ENCODE peak calls at places on chromosomes 13 and 19, in six cellular contexts. One of them, this sample, is unnamed.

GRCh38 chr13:25046985-25047660 is 48.8 kb upstream of the PABPC3 start:
- DNase-seq in tibial artery: no peak
- DNase-seq in posterior cingulate gyrus: peak
- DNase-seq in esophagus muscularis mucosa: no peak
- DNase-seq in PC-9: no peak
- DNase-seq in T follicular helper cell: no peak
- DNase-seq in this sample: no peak

GRCh38 chr13:41311607-41312500 is 787 bp downstream of the NAA16 start:
- DNase-seq in tibial artery: peak
- DNase-seq in posterior cingulate gyrus: peak
- DNase-seq in esophagus muscularis mucosa: no peak
- DNase-seq in PC-9: peak
- DNase-seq in T follicular helper cell: peak
- DNase-seq in this sample: peak

GRCh38 chr13:38670627-38671026 is 16.2 kb upstream of the FREM2 start:
- DNase-seq in tibial artery: no peak
- DNase-seq in posterior cingulate gyrus: no peak
- DNase-seq in esophagus muscularis mucosa: no peak
- DNase-seq in PC-9: no peak
- DNase-seq in T follicular helper cell: no peak
- DNase-seq in this sample: no peak

GRCh38 chr13:66887088-66887487 is 343.0 kb downstream of the PCDH9 start:
- DNase-seq in tibial artery: no peak
- DNase-seq in posterior cingulate gyrus: no peak
- DNase-seq in esophagus muscularis mucosa: no peak
- DNase-seq in PC-9: no peak
- DNase-seq in T follicular helper cell: no peak
- DNase-seq in this sample: no peak

GRCh38 chr13:19658192-19658591 is 24.7 kb downstream of the MPHOSPH8 start:
- DNase-seq in tibial artery: no peak
- DNase-seq in posterior cingulate gyrus: no peak
- DNase-seq in esophagus muscularis mucosa: peak
- DNase-seq in PC-9: no peak
- DNase-seq in T follicular helper cell: no peak
- DNase-seq in this sample: no peak

GRCh38 chr13:86559915-86560314 is 760.7 kb upstream of the SLITRK6 start:
- DNase-seq in tibial artery: no peak
- DNase-seq in posterior cingulate gyrus: no peak
- DNase-seq in esophagus muscularis mucosa: no peak
- DNase-seq in PC-9: no peak
- DNase-seq in T follicular helper cell: no peak
- DNase-seq in this sample: no peak

GRCh38 chr19:13537454-13537853 is 31.2 kb upstream of the CACNA1A start:
- DNase-seq in tibial artery: no peak
- DNase-seq in posterior cingulate gyrus: no peak
- DNase-seq in esophagus muscularis mucosa: no peak
- DNase-seq in PC-9: no peak
- DNase-seq in T follicular helper cell: no peak
- DNase-seq in this sample: no peak

GRCh38 chr19:2170219-2170618 is 6.5 kb downstream of the DOT1L start:
- DNase-seq in tibial artery: no peak
- DNase-seq in posterior cingulate gyrus: no peak
- DNase-seq in esophagus muscularis mucosa: no peak
- DNase-seq in PC-9: no peak
- DNase-seq in T follicular helper cell: no peak
- DNase-seq in this sample: no peak

GRCh38 chr19:52722062-52723005 is 12.5 kb downstream of the ZNF611 start:
- DNase-seq in tibial artery: no peak
- DNase-seq in posterior cingulate gyrus: no peak
- DNase-seq in esophagus muscularis mucosa: no peak
- DNase-seq in PC-9: peak
- DNase-seq in T follicular helper cell: no peak
- DNase-seq in this sample: no peak

GRCh38 chr13:85864963-85865530 is 65.8 kb upstream of the SLITRK6 start:
- DNase-seq in tibial artery: no peak
- DNase-seq in posterior cingulate gyrus: no peak
- DNase-seq in esophagus muscularis mucosa: no peak
- DNase-seq in PC-9: no peak
- DNase-seq in T follicular helper cell: no peak
- DNase-seq in this sample: peak

GRCh38 chr19:33174186-33174585 is 19.9 kb upstream of the LRP3 start:
- DNase-seq in tibial artery: no peak
- DNase-seq in posterior cingulate gyrus: no peak
- DNase-seq in esophagus muscularis mucosa: no peak
- DNase-seq in PC-9: no peak
- DNase-seq in T follicular helper cell: no peak
- DNase-seq in this sample: no peak

GRCh38 chr19:28456708-28457320 is 756.1 kb downstream of the UQCRFS1 start:
- DNase-seq in tibial artery: no peak
- DNase-seq in posterior cingulate gyrus: no peak
- DNase-seq in esophagus muscularis mucosa: no peak
- DNase-seq in PC-9: no peak
- DNase-seq in T follicular helper cell: no peak
- DNase-seq in this sample: no peak

GRCh38 chr19:3698386-3698950 is 1.8 kb downstream of the PIP5K1C start:
- DNase-seq in tibial artery: no peak
- DNase-seq in posterior cingulate gyrus: no peak
- DNase-seq in esophagus muscularis mucosa: no peak
- DNase-seq in PC-9: no peak
- DNase-seq in T follicular helper cell: no peak
- DNase-seq in this sample: no peak

GRCh38 chr13:22926176-22927007 is 254.4 kb upstream of the SGCG start:
- DNase-seq in tibial artery: peak
- DNase-seq in posterior cingulate gyrus: no peak
- DNase-seq in esophagus muscularis mucosa: no peak
- DNase-seq in PC-9: no peak
- DNase-seq in T follicular helper cell: no peak
- DNase-seq in this sample: no peak

GRCh38 chr13:33487575-33488243 is 202.2 kb upstream of the STARD13 start:
- DNase-seq in tibial artery: peak
- DNase-seq in posterior cingulate gyrus: no peak
- DNase-seq in esophagus muscularis mucosa: no peak
- DNase-seq in PC-9: no peak
- DNase-seq in T follicular helper cell: no peak
- DNase-seq in this sample: peak

GRCh38 chr13:73653688-73654087 is 480.5 kb downstream of the KLF12 start:
- DNase-seq in tibial artery: no peak
- DNase-seq in posterior cingulate gyrus: no peak
- DNase-seq in esophagus muscularis mucosa: no peak
- DNase-seq in PC-9: no peak
- DNase-seq in T follicular helper cell: no peak
- DNase-seq in this sample: no peak

GRCh38 chr13:70923863-70924752 is 815.9 kb upstream of the KLHL1 start:
- DNase-seq in tibial artery: no peak
- DNase-seq in posterior cingulate gyrus: no peak
- DNase-seq in esophagus muscularis mucosa: no peak
- DNase-seq in PC-9: no peak
- DNase-seq in T follicular helper cell: no peak
- DNase-seq in this sample: no peak

GRCh38 chr13:111521691-111522229 is 201.3 kb downstream of the TEX29 start:
- DNase-seq in tibial artery: no peak
- DNase-seq in posterior cingulate gyrus: no peak
- DNase-seq in esophagus muscularis mucosa: no peak
- DNase-seq in PC-9: no peak
- DNase-seq in T follicular helper cell: no peak
- DNase-seq in this sample: no peak

GRCh38 chr13:100872761-100873160 is 198.2 kb upstream of the TMTC4 start:
- DNase-seq in tibial artery: no peak
- DNase-seq in posterior cingulate gyrus: no peak
- DNase-seq in esophagus muscularis mucosa: no peak
- DNase-seq in PC-9: no peak
- DNase-seq in T follicular helper cell: no peak
- DNase-seq in this sample: no peak

GRCh38 chr19:13849991-13850909 is 26.7 kb upstream of the NANOS3 start:
- DNase-seq in tibial artery: peak
- DNase-seq in posterior cingulate gyrus: peak
- DNase-seq in esophagus muscularis mucosa: no peak
- DNase-seq in PC-9: peak
- DNase-seq in T follicular helper cell: no peak
- DNase-seq in this sample: peak

GRCh38 chr13:113854238-113855011 is 9.5 kb downstream of the GAS6 start:
- DNase-seq in tibial artery: peak
- DNase-seq in posterior cingulate gyrus: no peak
- DNase-seq in esophagus muscularis mucosa: no peak
- DNase-seq in PC-9: no peak
- DNase-seq in T follicular helper cell: no peak
- DNase-seq in this sample: peak

GRCh38 chr19:18733196-18733647 is 49.7 kb downstream of the CRTC1 start:
- DNase-seq in tibial artery: no peak
- DNase-seq in posterior cingulate gyrus: no peak
- DNase-seq in esophagus muscularis mucosa: no peak
- DNase-seq in PC-9: no peak
- DNase-seq in T follicular helper cell: no peak
- DNase-seq in this sample: no peak

GRCh38 chr13:42574435-42575311 is 721 bp downstream of the TNFSF11 start:
- DNase-seq in tibial artery: no peak
- DNase-seq in posterior cingulate gyrus: no peak
- DNase-seq in esophagus muscularis mucosa: no peak
- DNase-seq in PC-9: peak
- DNase-seq in T follicular helper cell: no peak
- DNase-seq in this sample: no peak

GRCh38 chr13:112867301-112867711 is 101.7 kb upstream of the MCF2L start:
- DNase-seq in tibial artery: no peak
- DNase-seq in posterior cingulate gyrus: no peak
- DNase-seq in esophagus muscularis mucosa: no peak
- DNase-seq in PC-9: no peak
- DNase-seq in T follicular helper cell: no peak
- DNase-seq in this sample: no peak

GRCh38 chr13:84430441-84430840 is 548.2 kb upstream of the SLITRK1 start:
- DNase-seq in tibial artery: no peak
- DNase-seq in posterior cingulate gyrus: no peak
- DNase-seq in esophagus muscularis mucosa: no peak
- DNase-seq in PC-9: peak
- DNase-seq in T follicular helper cell: no peak
- DNase-seq in this sample: no peak

GRCh38 chr19:19597809-19598306 is 20.6 kb downstream of the PBX4 start:
- DNase-seq in tibial artery: no peak
- DNase-seq in posterior cingulate gyrus: no peak
- DNase-seq in esophagus muscularis mucosa: no peak
- DNase-seq in PC-9: no peak
- DNase-seq in T follicular helper cell: peak
- DNase-seq in this sample: no peak

GRCh38 chr19:41299755-41300089 is 10.2 kb upstream of the CCDC97 start:
- DNase-seq in tibial artery: peak
- DNase-seq in posterior cingulate gyrus: no peak
- DNase-seq in esophagus muscularis mucosa: no peak
- DNase-seq in PC-9: no peak
- DNase-seq in T follicular helper cell: peak
- DNase-seq in this sample: no peak

GRCh38 chr19:20247016-20247683 is 80.1 kb downstream of the ZNF486 start:
- DNase-seq in tibial artery: no peak
- DNase-seq in posterior cingulate gyrus: no peak
- DNase-seq in esophagus muscularis mucosa: no peak
- DNase-seq in PC-9: peak
- DNase-seq in T follicular helper cell: peak
- DNase-seq in this sample: no peak

GRCh38 chr19:44876930-44877530 is 14.0 kb upstream of the TOMM40 start:
- DNase-seq in tibial artery: no peak
- DNase-seq in posterior cingulate gyrus: no peak
- DNase-seq in esophagus muscularis mucosa: no peak
- DNase-seq in PC-9: no peak
- DNase-seq in T follicular helper cell: no peak
- DNase-seq in this sample: no peak

GRCh38 chr19:56271096-56271495 is 1.5 kb upstream of the EDDM13 start:
- DNase-seq in tibial artery: no peak
- DNase-seq in posterior cingulate gyrus: no peak
- DNase-seq in esophagus muscularis mucosa: no peak
- DNase-seq in PC-9: no peak
- DNase-seq in T follicular helper cell: no peak
- DNase-seq in this sample: no peak

GRCh38 chr13:33728271-33729037 is 89.5 kb upstream of the RFC3 start:
- DNase-seq in tibial artery: peak
- DNase-seq in posterior cingulate gyrus: no peak
- DNase-seq in esophagus muscularis mucosa: no peak
- DNase-seq in PC-9: no peak
- DNase-seq in T follicular helper cell: no peak
- DNase-seq in this sample: peak

GRCh38 chr19:39843919-39844793 is 2.0 kb downstream of the FBL start:
- DNase-seq in tibial artery: no peak
- DNase-seq in posterior cingulate gyrus: no peak
- DNase-seq in esophagus muscularis mucosa: no peak
- DNase-seq in PC-9: no peak
- DNase-seq in T follicular helper cell: no peak
- DNase-seq in this sample: peak

GRCh38 chr13:37144661-37145060 is 39.2 kb upstream of the CSNK1A1L start:
- DNase-seq in tibial artery: no peak
- DNase-seq in posterior cingulate gyrus: no peak
- DNase-seq in esophagus muscularis mucosa: no peak
- DNase-seq in PC-9: no peak
- DNase-seq in T follicular helper cell: no peak
- DNase-seq in this sample: no peak

GRCh38 chr13:81395368-81395767 is 1054.4 kb upstream of the SPRY2 start:
- DNase-seq in tibial artery: no peak
- DNase-seq in posterior cingulate gyrus: no peak
- DNase-seq in esophagus muscularis mucosa: no peak
- DNase-seq in PC-9: no peak
- DNase-seq in T follicular helper cell: no peak
- DNase-seq in this sample: no peak

GRCh38 chr13:29918845-29919244 is 68.4 kb upstream of the UBL3 start:
- DNase-seq in tibial artery: no peak
- DNase-seq in posterior cingulate gyrus: no peak
- DNase-seq in esophagus muscularis mucosa: no peak
- DNase-seq in PC-9: peak
- DNase-seq in T follicular helper cell: no peak
- DNase-seq in this sample: no peak

GRCh38 chr13:23953860-23954512 is 56.7 kb upstream of the C1QTNF9B start:
- DNase-seq in tibial artery: no peak
- DNase-seq in posterior cingulate gyrus: no peak
- DNase-seq in esophagus muscularis mucosa: no peak
- DNase-seq in PC-9: no peak
- DNase-seq in T follicular helper cell: no peak
- DNase-seq in this sample: no peak

GRCh38 chr13:42396901-42397670 is 125.1 kb downstream of the AKAP11 start:
- DNase-seq in tibial artery: no peak
- DNase-seq in posterior cingulate gyrus: no peak
- DNase-seq in esophagus muscularis mucosa: no peak
- DNase-seq in PC-9: no peak
- DNase-seq in T follicular helper cell: no peak
- DNase-seq in this sample: no peak

GRCh38 chr19:18063463-18063862 is 23.3 kb downstream of the IL12RB1 start:
- DNase-seq in tibial artery: no peak
- DNase-seq in posterior cingulate gyrus: no peak
- DNase-seq in esophagus muscularis mucosa: no peak
- DNase-seq in PC-9: no peak
- DNase-seq in T follicular helper cell: no peak
- DNase-seq in this sample: no peak

This sample was measured in MM.1S.